ENCODE peak calls at places on chromosome 10, in six cellular contexts. O is astrocyte of the spinal cord; W is RWPE1; D is B cell; H is activated CD8-positive, alpha-beta T cell treated with anti-CD3 and anti-CD28 coated beads for 36 hours; F is hepatocyte. I is an unnamed sample.

GRCh38 chr10:16259726-16260125 is 177.1 kb upstream of the PTER start:
- DNase-seq in O (no peak), W (no peak), D (no peak), H (no peak), F (no peak), I (no peak)

GRCh38 chr10:44293842-44294241 is 91.1 kb downstream of the CXCL12 start:
- DNase-seq in O (peak; percentile 27), W (no peak), D (no peak), H (no peak), F (no peak), I (no peak)

GRCh38 chr10:130771491-130771890 is 540.0 kb downstream of the TCERG1L start:
- DNase-seq in O (no peak), W (no peak), D (no peak), H (no peak), F (no peak), I (no peak)

GRCh38 chr10:122669842-122670241 is 29.8 kb downstream of the C10orf120 start:
- DNase-seq in O (no peak), W (no peak), D (no peak), H (no peak), F (no peak), I (no peak)

GRCh38 chr10:3494131-3494878 is 290.7 kb downstream of the KLF6 start:
- DNase-seq in O (peak; percentile 64), W (no peak), D (no peak), H (no peak), F (no peak), I (no peak)

GRCh38 chr10:124875596-124875995 is 66.3 kb upstream of the ZRANB1 start:
- DNase-seq in O (peak; percentile 27), W (no peak), D (no peak), H (no peak), F (no peak), I (no peak)

GRCh38 chr10:102975483-102976057 is 57.5 kb downstream of the CNNM2 start:
- DNase-seq in O (no peak), W (no peak), D (no peak), H (no peak), F (no peak), I (no peak)

GRCh38 chr10:86642499-86642898 is 11.8 kb upstream of the OPN4 start:
- DNase-seq in O (peak; percentile 16), W (peak; percentile 68), D (no peak), H (no peak), F (no peak), I (no peak)

GRCh38 chr10:113704637-113705343 is 25.1 kb downstream of the CASP7 start:
- DNase-seq in O (peak; percentile 59), W (peak; percentile 38), D (no peak), H (peak; percentile 36), F (peak; percentile 60), I (peak; percentile 56)

GRCh38 chr10:60043561-60043960 is 137.2 kb upstream of the CCDC6 start:
- DNase-seq in O (no peak), W (no peak), D (no peak), H (no peak), F (no peak), I (no peak)

GRCh38 chr10:66714741-66715140 is 211.1 kb upstream of the LRRTM3 start:
- DNase-seq in O (peak; percentile 5), W (no peak), D (no peak), H (no peak), F (no peak), I (no peak)

GRCh38 chr10:102384606-102385429 is 10.7 kb upstream of the NFKB2 start:
- DNase-seq in O (no peak), W (no peak), D (no peak), H (no peak), F (no peak), I (no peak)

GRCh38 chr10:60456053-60456452 is 66.4 kb upstream of the ANK3 start:
- DNase-seq in O (no peak), W (no peak), D (no peak), H (no peak), F (no peak), I (peak; percentile 18)

GRCh38 chr10:60890811-60891210 is 53.2 kb downstream of the RHOBTB1 start:
- DNase-seq in O (no peak), W (no peak), D (no peak), H (no peak), F (no peak), I (no peak)

GRCh38 chr10:11242443-11243386 is 225.0 kb downstream of the CELF2 start:
- DNase-seq in O (peak; percentile 25), W (no peak), D (peak; percentile 49), H (peak; percentile 64), F (no peak), I (no peak)

GRCh38 chr10:5861269-5862031 is 28.2 kb downstream of the ANKRD16 start:
- DNase-seq in O (peak; percentile 90), W (peak; percentile 88), D (no peak), H (no peak), F (peak; percentile 48), I (no peak)

GRCh38 chr10:48414778-48415177 is 108.3 kb downstream of the MAPK8 start:
- DNase-seq in O (peak; percentile 35), W (peak; percentile 31), D (no peak), H (no peak), F (no peak), I (no peak)

GRCh38 chr10:99329238-99329890 is at the start of gene CNNM1:
- DNase-seq in O (no peak), W (peak; percentile 38), D (no peak), H (peak; percentile 49), F (peak; percentile 73), I (peak; percentile 26)

GRCh38 chr10:102072867-102073527 is 7.8 kb downstream of the HPS6 start:
- DNase-seq in O (peak; percentile 74), W (peak; percentile 74), D (peak; percentile 79), H (peak; percentile 89), F (peak; percentile 88), I (peak; percentile 84)

GRCh38 chr10:92641492-92641891 is 48.3 kb upstream of the HHEX start:
- DNase-seq in O (no peak), W (no peak), D (no peak), H (no peak), F (no peak), I (no peak)

GRCh38 chr10:92638037-92638436 is 45.1 kb downstream of the KIF11 start:
- DNase-seq in O (no peak), W (no peak), D (no peak), H (no peak), F (no peak), I (no peak)

DNA sequence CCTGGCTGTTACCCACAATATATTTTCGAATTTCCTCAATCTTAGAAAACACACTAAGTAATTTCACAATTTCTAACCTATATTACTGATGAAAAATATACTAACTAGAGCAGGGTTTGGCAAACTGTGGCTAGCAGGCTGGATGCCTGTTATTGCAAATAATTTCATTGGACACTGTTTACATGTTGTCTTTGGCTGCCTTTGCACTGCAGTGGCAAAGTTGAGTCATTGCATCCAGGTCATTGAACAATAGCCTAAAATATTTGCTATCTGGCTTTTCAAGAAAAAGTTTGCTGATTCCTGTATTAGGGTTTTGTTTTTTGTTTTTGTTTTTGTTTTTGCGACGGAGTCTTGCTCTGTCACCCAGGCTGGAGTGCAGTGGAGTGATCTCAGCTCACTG is 47.2 kb downstream of the KIF11 start:
- DNase-seq in O (peak; percentile 66), W (no peak), D (no peak), H (no peak), F (no peak), I (no peak)
- TF ChIP-seq CTCF in O (no peak), W (no peak), D (no peak), H (no peak), F (no peak), I (no peak)

GRCh38 chr10:108307925-108308312 is 1143.4 kb upstream of the SORCS1 start:
- DNase-seq in O (no peak), W (no peak), D (no peak), H (no peak), F (no peak), I (no peak)
- TF ChIP-seq CTCF in O (no peak), W (no peak), D (no peak), H (no peak), F (no peak), I (no peak)

DNA sequence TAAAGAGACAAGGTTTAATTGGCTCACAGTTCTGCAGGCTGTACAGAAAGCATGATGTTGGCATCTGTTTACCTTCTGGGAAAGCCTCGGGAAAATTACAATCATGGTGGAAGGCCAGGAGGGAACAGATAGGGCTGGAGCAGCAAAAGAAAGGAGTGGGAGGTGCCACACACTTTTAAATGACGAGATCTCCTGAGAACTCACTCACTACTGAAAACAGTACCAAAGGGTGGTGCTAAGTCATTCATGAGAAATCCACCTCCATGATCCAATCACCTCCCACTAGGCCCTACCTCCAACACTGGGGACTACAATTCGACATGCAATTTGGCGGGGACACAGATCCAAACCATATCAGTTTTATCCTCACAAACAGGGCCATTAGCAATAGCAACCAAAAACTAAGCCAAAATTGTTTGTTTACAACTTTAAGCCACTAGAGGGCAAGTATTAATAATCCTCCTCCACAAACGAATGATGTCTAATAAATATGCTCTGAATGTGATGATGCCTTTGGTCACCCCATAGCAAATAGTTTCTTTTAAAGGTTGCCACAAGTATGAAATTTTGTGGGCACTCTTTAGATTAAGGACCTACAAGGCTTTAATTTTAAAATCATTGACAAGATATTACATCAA is 129.2 kb upstream of the NRBF2 start:
- DNase-seq in O (no peak), W (peak; percentile 22), D (no peak), H (no peak), F (no peak), I (no peak)
- TF ChIP-seq CTCF in O (peak; percentile 16), W (peak; percentile 44), D (peak; percentile 60), H (peak; percentile 25), F (peak; percentile 16), I (peak; percentile 67)

GRCh38 chr10:46547331-46547880 is 9.1 kb downstream of the GPRIN2 start:
- DNase-seq in O (no peak), W (no peak), D (peak; percentile 34), H (peak; percentile 0), F (no peak), I (peak; percentile 3)

GRCh38 chr10:46543379-46544014 is 13.0 kb downstream of the GPRIN2 start:
- DNase-seq in O (no peak), W (no peak), D (no peak), H (peak; percentile 0), F (no peak), I (no peak)

GRCh38 chr10:46546591-46547330 is 9.7 kb downstream of the GPRIN2 start:
- DNase-seq in O (no peak), W (peak; percentile 55), D (peak; percentile 34), H (peak; percentile 0), F (no peak), I (peak; percentile 3)

GRCh38 chr10:46545861-46546590 is 10.4 kb downstream of the GPRIN2 start:
- DNase-seq in O (no peak), W (no peak), D (peak; percentile 44), H (peak; percentile 1), F (no peak), I (no peak)

GRCh38 chr10:46544989-46545791 is 11.3 kb downstream of the GPRIN2 start:
- DNase-seq in O (no peak), W (peak; percentile 67), D (peak; percentile 52), H (peak; percentile 17), F (no peak), I (no peak)
- TF ChIP-seq CTCF in O (peak; percentile 47), W (no peak), D (no peak), H (peak; percentile 43), F (peak; percentile 34), I (peak; percentile 50)